ENCODE peak calls at places on chromosomes 6 and 20, in ten cellular contexts. P, G, U, J, N, H, Z, A, X and V are unnamed samples.

GRCh38 chr6:170522565-170523183 is 30.4 kb downstream of the PSMB1 start:
- DNase-seq in U (no peak), J (no peak), X (no peak), P (peak), G (peak), N (no peak), Z (peak), A (peak), H (no peak), V (no peak)

GRCh38 chr6:169164451-169164850 is 89.2 kb downstream of the THBS2 start:
- DNase-seq in N (no peak), P (no peak), H (peak), X (no peak), Z (no peak), G (no peak), J (no peak), U (no peak), A (peak), V (no peak)

GRCh38 chr6:30259140-30260035 is 46.2 kb upstream of the TRIM26 start:
- DNase-seq in N (peak), U (peak), A (no peak), P (peak), X (peak), G (peak), Z (peak), H (peak), J (peak), V (peak)

GRCh38 chr6:12923644-12924235 is 207.2 kb downstream of the PHACTR1 start:
- DNase-seq in G (no peak), Z (no peak), J (no peak), U (no peak), A (no peak), P (no peak), N (no peak), X (no peak), H (no peak), V (no peak)

GRCh38 chr6:30862156-30862875 is 22.0 kb upstream of the DDR1 start:
- DNase-seq in U (no peak), Z (no peak), N (no peak), P (no peak), J (no peak), G (no peak), X (no peak), H (no peak), A (no peak), V (no peak)

GRCh38 chr20:1322511-1323245 is 6.3 kb downstream of the SDCBP2 start:
- DNase-seq in Z (peak), A (no peak), P (peak), H (no peak), G (no peak), X (peak), U (no peak), N (peak), J (no peak), V (no peak)

GRCh38 chr20:58407201-58407873 is 18.3 kb downstream of the VAPB start:
- DNase-seq in N (no peak), X (no peak), P (no peak), H (no peak), G (no peak), A (no peak), U (no peak), Z (peak), J (no peak), V (peak)

GRCh38 chr20:3543901-3544507 is 73.2 kb downstream of the ATRN start:
- DNase-seq in P (no peak), N (no peak), A (no peak), Z (peak), G (no peak), X (no peak), H (no peak), U (no peak), J (no peak), V (no peak)

GRCh38 chr6:40999498-41000070 is 39.4 kb downstream of the UNC5CL start:
- DNase-seq in H (peak), N (peak), X (no peak), P (peak), U (peak), A (peak), G (no peak), J (peak), Z (peak), V (peak)

GRCh38 chr20:24779886-24780285 is 169.2 kb upstream of the CST7 start:
- DNase-seq in A (no peak), P (no peak), G (no peak), Z (no peak), X (peak), U (no peak), H (no peak), N (no peak), J (no peak), V (no peak)

GRCh38 chr6:146890644-146891434 is 292.1 kb downstream of the ADGB start:
- DNase-seq in J (no peak), A (peak), U (no peak), P (no peak), Z (no peak), X (no peak), G (no peak), H (no peak), N (no peak), V (no peak)

GRCh38 chr6:235763-236360 is 56.4 kb upstream of the DUSP22 start:
- DNase-seq in J (no peak), X (no peak), N (no peak), A (no peak), P (no peak), H (no peak), G (no peak), U (no peak), Z (peak), V (no peak)

GRCh38 chr6:133697666-133698065 is 191.2 kb upstream of the TCF21 start:
- DNase-seq in H (no peak), J (no peak), U (no peak), A (peak), P (no peak), Z (peak), X (no peak), N (no peak), G (no peak), V (no peak)

GRCh38 chr6:99512033-99512432 is 3.2 kb downstream of the USP45 start:
- DNase-seq in N (no peak), U (no peak), Z (peak), A (no peak), H (no peak), G (no peak), X (no peak), J (no peak), P (no peak), V (no peak)

GRCh38 chr20:43665466-43666176 is 1.3 kb upstream of the MYBL2 start:
- DNase-seq in Z (no peak), P (no peak), A (no peak), G (no peak), J (no peak), U (no peak), X (no peak), H (no peak), N (no peak), V (no peak)

GRCh38 chr6:169201985-169202384 is 51.7 kb downstream of the THBS2 start:
- DNase-seq in P (no peak), G (no peak), Z (no peak), N (no peak), X (no peak), A (no peak), H (no peak), J (no peak), U (no peak), V (no peak)

GRCh38 chr6:164690702-164691500 is 618.5 kb downstream of the C6orf118 start:
- DNase-seq in H (no peak), P (no peak), U (no peak), N (no peak), J (no peak), Z (no peak), G (no peak), A (no peak), X (no peak), V (no peak)

GRCh38 chr6:111888928-111889696 is 15.9 kb upstream of the FYN start:
- DNase-seq in P (no peak), A (peak), Z (peak), N (peak), X (no peak), J (peak), H (no peak), U (no peak), G (no peak), V (no peak)

GRCh38 chr20:11067359-11067758 is 393.6 kb upstream of the JAG1 start:
- DNase-seq in N (no peak), G (no peak), J (no peak), H (no peak), P (no peak), U (no peak), X (no peak), Z (no peak), A (no peak), V (no peak)

GRCh38 chr20:60055740-60056139 is 97.5 kb downstream of the CDH26 start:
- DNase-seq in G (peak), H (peak), Z (no peak), N (no peak), A (no peak), J (no peak), U (no peak), P (peak), X (no peak), V (peak)

GRCh38 chr20:56414842-56415765 is 3.0 kb downstream of the CASS4 start:
- DNase-seq in U (no peak), P (no peak), A (peak), J (no peak), N (no peak), Z (peak), H (no peak), G (no peak), X (no peak), V (no peak)

GRCh38 chr6:138571174-138571573 is 71.9 kb upstream of the NHSL1 start:
- DNase-seq in X (no peak), G (no peak), N (no peak), A (no peak), U (no peak), Z (peak), P (no peak), H (no peak), J (no peak), V (no peak)

GRCh38 chr6:152595507-152595906 is 41.7 kb downstream of the SYNE1 start:
- DNase-seq in Z (peak), N (no peak), U (no peak), X (no peak), H (no peak), G (no peak), J (no peak), P (no peak), A (no peak), V (no peak)

GRCh38 chr6:152598421-152598820 is 38.7 kb downstream of the SYNE1 start:
- DNase-seq in Z (peak), U (no peak), N (no peak), G (no peak), H (no peak), A (no peak), P (no peak), X (no peak), J (no peak), V (no peak)

GRCh38 chr6:152600022-152600421 is 37.1 kb downstream of the SYNE1 start:
- DNase-seq in J (no peak), U (no peak), G (no peak), X (no peak), A (no peak), H (no peak), N (no peak), P (no peak), Z (no peak), V (no peak)

GRCh38 chr6:152596706-152597105 is 40.5 kb downstream of the SYNE1 start:
- DNase-seq in P (no peak), U (no peak), X (no peak), A (no peak), H (no peak), J (no peak), Z (no peak), N (no peak), G (no peak), V (no peak)

DNA sequence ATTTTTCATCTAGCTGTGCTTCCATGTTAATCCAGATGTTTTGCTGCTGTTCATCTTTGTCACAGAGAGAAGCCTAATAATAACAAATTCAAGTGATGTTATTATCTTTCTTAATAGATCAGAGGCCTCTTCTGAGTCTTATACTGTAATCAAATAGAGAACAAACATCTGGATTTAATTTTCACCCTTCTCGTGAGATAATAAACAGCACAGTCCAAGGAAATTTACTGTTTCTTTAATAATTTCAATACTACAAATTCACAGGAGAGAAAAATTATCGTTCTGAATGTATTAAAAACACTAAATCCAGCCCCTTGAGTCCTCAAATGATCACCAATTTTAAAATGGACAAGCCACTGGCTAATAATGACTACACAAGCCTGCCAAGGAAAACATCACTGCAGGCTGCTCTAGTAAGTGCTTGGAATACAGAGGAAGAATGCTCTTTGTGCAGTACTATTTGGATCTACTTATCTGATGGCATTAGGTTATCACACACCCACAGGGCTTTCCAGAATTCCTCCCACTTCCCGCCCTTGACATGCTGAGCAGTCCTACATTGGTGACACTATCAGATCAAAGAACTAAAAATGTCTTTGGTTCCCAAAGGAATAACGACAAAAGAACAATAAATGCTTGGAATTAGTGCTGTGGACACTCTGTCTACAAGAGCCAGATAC is 38.2 kb downstream of the SYNE1 start:
- DNase-seq in H (no peak), N (no peak), J (peak), P (peak), A (no peak), G (no peak), X (no peak), Z (peak), U (no peak), V (no peak)
- TF ChIP-seq POLR2A in H (no peak), N (no peak), J (no peak), P (no peak), A (no peak), G (no peak), X (no peak), Z (no peak), U (no peak), V (no peak)

DNA sequence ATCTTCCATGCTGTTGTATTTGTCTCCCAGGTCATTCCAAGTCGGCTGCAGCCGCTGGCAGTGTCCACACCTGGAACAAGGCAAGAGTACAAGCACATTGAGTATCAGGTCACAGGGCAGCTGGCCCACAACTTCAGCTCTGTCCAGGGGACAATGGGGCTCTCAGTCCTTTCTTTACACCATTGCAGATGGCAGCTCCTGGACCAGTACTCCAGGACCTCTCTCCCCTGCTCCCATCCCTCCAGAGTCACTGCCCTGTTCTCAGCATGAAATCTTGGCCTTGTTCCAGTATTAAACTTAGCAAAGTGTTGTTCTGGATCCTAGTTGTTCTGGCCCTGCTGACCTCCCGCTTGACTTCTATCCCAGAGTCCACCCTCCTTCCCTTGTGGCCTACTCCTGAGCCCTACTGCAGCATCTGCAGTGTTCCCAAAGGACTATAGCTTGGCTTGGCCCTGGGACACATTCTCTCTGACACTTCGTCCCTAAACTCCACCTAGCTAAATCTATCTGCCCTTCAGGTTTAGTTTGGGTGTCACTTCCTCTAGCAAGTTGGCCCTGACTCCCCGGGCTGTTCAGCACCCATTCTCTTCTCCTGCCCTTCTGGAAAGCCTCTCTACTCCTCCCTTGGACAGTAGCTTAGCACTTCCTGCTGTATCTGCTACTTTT is 5.8 kb downstream of the TXNDC5 start:
- DNase-seq in N (no peak), G (no peak), J (no peak), P (no peak), Z (no peak), X (no peak), H (no peak), A (no peak), U (no peak), V (no peak)
- TF ChIP-seq POLR2A in N (no peak), G (no peak), J (no peak), P (no peak), Z (no peak), X (no peak), H (no peak), A (no peak), U (no peak), V (no peak)

DNA sequence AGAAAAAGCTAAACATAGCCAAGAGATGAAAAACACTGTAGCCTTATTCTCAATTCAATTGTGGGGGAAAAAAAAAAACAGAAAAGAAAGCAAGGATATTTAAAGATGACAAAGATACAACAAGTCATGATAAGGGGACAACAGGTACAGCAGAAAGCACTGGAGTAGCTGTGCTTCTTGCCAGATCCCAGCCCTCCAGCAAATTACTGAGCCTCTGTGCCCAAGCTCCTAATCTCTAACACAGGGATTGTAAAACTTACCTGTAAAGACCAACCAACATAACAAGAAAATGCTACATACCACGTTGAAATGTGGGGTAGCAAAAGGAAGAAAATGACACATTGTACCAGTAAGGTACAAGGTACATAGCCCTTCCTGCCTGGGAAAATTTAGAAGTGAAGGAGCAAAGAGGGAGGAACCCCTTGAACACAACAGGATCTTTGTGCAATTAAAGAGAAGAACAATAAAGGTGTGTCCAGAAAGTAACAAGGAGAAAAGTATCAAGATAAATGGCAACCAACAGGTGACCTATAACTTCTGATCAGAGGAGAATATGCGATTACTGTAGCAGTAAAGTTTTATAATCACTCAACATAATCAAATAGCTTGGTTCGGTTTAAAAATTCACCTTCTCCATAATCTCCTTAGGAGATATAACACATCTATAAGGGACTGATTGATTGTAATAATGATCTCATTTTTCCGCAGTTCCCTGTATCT is 30.6 kb downstream of the PREP start:
- DNase-seq in N (no peak), Z (no peak), H (no peak), X (no peak), G (no peak), A (no peak), P (no peak), U (no peak), J (no peak), V (no peak)
- TF ChIP-seq POLR2A in N (no peak), Z (no peak), H (no peak), X (no peak), G (no peak), A (no peak), P (no peak), U (no peak), J (no peak), V (no peak)

GRCh38 chr20:63472159-63472811 is at the start of gene KCNQ2:
- DNase-seq in X (no peak), G (peak), Z (no peak), J (no peak), U (no peak), N (no peak), A (peak), P (no peak), H (no peak), V (no peak)
- TF ChIP-seq POLR2A in X (no peak), G (no peak), Z (no peak), J (no peak), U (no peak), N (no peak), A (no peak), P (no peak), H (no peak), V (no peak)

GRCh38 chr20:35251613-35251940 is 25.1 kb downstream of the MMP24 start:
- DNase-seq in Z (no peak), J (no peak), A (no peak), X (no peak), P (no peak), N (no peak), U (no peak), H (no peak), G (no peak), V (no peak)

GRCh38 chr20:35252037-35252461 is 25.6 kb downstream of the MMP24 start:
- DNase-seq in X (no peak), H (no peak), P (no peak), N (no peak), J (no peak), A (no peak), U (no peak), G (no peak), Z (no peak), V (no peak)

GRCh38 chr20:35253010-35253409 is 24.9 kb downstream of the MMP24OS start:
- DNase-seq in A (no peak), G (no peak), Z (no peak), P (no peak), J (no peak), X (no peak), N (no peak), U (no peak), H (no peak), V (no peak)

GRCh38 chr20:35257175-35257909 is 20.6 kb downstream of the MMP24OS start:
- DNase-seq in J (no peak), X (no peak), P (no peak), H (no peak), G (no peak), U (no peak), A (no peak), Z (peak), N (no peak), V (peak)

GRCh38 chr20:35254448-35254999 is 23.4 kb downstream of the MMP24OS start:
- DNase-seq in X (no peak), N (no peak), H (no peak), P (no peak), G (no peak), J (no peak), Z (no peak), A (no peak), U (no peak), V (no peak)
- TF ChIP-seq POLR2A in X (no peak), N (no peak), H (no peak), P (no peak), G (no peak), J (no peak), Z (no peak), A (no peak), U (no peak), V (no peak)

GRCh38 chr6:31979238-31979898 is 2.5 kb upstream of the C4A start:
- DNase-seq in Z (no peak), A (peak), J (no peak), H (no peak), X (no peak), N (no peak), P (no peak), U (no peak), G (no peak), V (no peak)
- TF ChIP-seq POLR2A in Z (no peak), A (no peak), J (no peak), H (no peak), X (no peak), N (no peak), P (no peak), U (no peak), G (no peak), V (no peak)